ENCODE peak calls at places on chromosomes 5 and 9, in five cellular contexts. A is A549, X is right atrium auricular region, Z is sciatic nerve, Q is T-helper 1 cell. F is an unnamed sample.
A peak's percentile ranks its signal among the peaks of the same experiment; 100 is the strongest.

GRCh38 chr5:139061856-139062255 is 136.3 kb downstream of the SIL1 start:
- DNase-seq in A (no peak), Z (no peak), Q (no peak), X (no peak), F (no peak)

GRCh38 chr5:66174338-66174737 is 30.2 kb downstream of the SREK1 start:
- DNase-seq in X (no peak), Q (no peak), A (peak; percentile 39), Z (no peak), F (no peak)

GRCh38 chr5:128637031-128637430 is 99.0 kb upstream of the FBN2 start:
- DNase-seq in X (no peak), Z (no peak), Q (no peak), A (no peak), F (no peak)

GRCh38 chr9:73023025-73023541 is 70.2 kb upstream of the ALDH1A1 start:
- DNase-seq in Z (peak; percentile 76), Q (peak; percentile 5), A (peak; percentile 96), X (no peak), F (peak; percentile 3)

GRCh38 chr5:136080113-136080482 is 51.3 kb downstream of the TGFBI start:
- DNase-seq in X (no peak), Z (no peak), A (no peak), Q (no peak), F (no peak)

GRCh38 chr9:129692534-129692933 is 27.1 kb downstream of the PRRX2 start:
- DNase-seq in X (no peak), Z (no peak), A (no peak), Q (no peak), F (no peak)

GRCh38 chr5:82359286-82359685 is 81.1 kb upstream of the RPS23 start:
- DNase-seq in Z (no peak), A (no peak), X (no peak), Q (no peak), F (no peak)

GRCh38 chr9:94692601-94693000 is 33.9 kb upstream of the AOPEP start:
- DNase-seq in X (no peak), A (peak; percentile 81), Z (no peak), Q (no peak), F (no peak)

GRCh38 chr5:155926011-155926410 is 401.0 kb upstream of the SGCD start:
- DNase-seq in Z (no peak), A (no peak), Q (no peak), X (no peak), F (no peak)

GRCh38 chr9:134217431-134218210 is 53.3 kb upstream of the RNU6ATAC start:
- DNase-seq in Z (peak; percentile 52), Q (no peak), A (peak; percentile 43), X (no peak), F (no peak)

GRCh38 chr5:171540865-171541264 is 121.4 kb downstream of the FGF18 start:
- DNase-seq in Z (no peak), X (no peak), Q (no peak), A (no peak), F (no peak)

GRCh38 chr5:4453650-4454049 is 686.5 kb upstream of the ADAMTS16 start:
- DNase-seq in Z (no peak), Q (no peak), A (no peak), X (no peak), F (no peak)

GRCh38 chr5:154483654-154484392 is 5.8 kb upstream of the HAND1 start:
- DNase-seq in A (no peak), X (no peak), Z (no peak), Q (no peak), F (no peak)

GRCh38 chr9:72913382-72914009 is 39.4 kb downstream of the ALDH1A1 start:
- DNase-seq in Q (no peak), X (no peak), A (no peak), Z (no peak), F (no peak)

GRCh38 chr9:2192356-2192979 is 177.3 kb downstream of the SMARCA2 start:
- DNase-seq in Z (no peak), X (no peak), Q (no peak), A (no peak), F (no peak)

GRCh38 chr5:31531543-31531887 is 378 bp downstream of the DROSHA start:
- DNase-seq in Z (no peak), A (peak; percentile 9), Q (no peak), X (no peak), F (no peak)

F was measured in memory B cell.